ENCODE peak calls at places on chromosome 11, in eight cellular contexts. U is stimulated activated CD4-positive, alpha-beta T cell treated with anti-CD3 and anti-CD28 coated beads, Interleukin-1b, Interleukin-23, amount 100 ng/mL, for 24 hours; K is non-pigmented ciliary epithelial cell; I is fibroblast of the conjunctiva; W is GM12891; R is C1 segment of cervical spinal cord; H is central memory CD4-positive, alpha-beta T cell; N is NCI-H2081. A is an unnamed sample.

GRCh38 chr11:79110796-79111195 is 330.0 kb downstream of the TENM4 start:
- DNase-seq in U (no peak), K (no peak), I (no peak), W (no peak), R (no peak), H (no peak), N (no peak), A (no peak)

GRCh38 chr11:123363556-123363955 is 66.5 kb upstream of the GRAMD1B start:
- DNase-seq in U (no peak), K (no peak), I (no peak), W (no peak), R (no peak), H (no peak), N (no peak), A (no peak)

GRCh38 chr11:10807629-10808552 is 835 bp downstream of the EIF4G2 start:
- DNase-seq in U (peak; percentile 29), K (no peak), I (no peak), W (no peak), R (peak; percentile 72), H (peak; percentile 48), N (peak; percentile 42), A (peak; percentile 72)

GRCh38 chr11:83070044-83070877 is 1.4 kb downstream of the RAB30 start:
- DNase-seq in U (no peak), K (no peak), I (peak; percentile 64), W (no peak), R (no peak), H (no peak), N (no peak), A (no peak)

GRCh38 chr11:16350125-16350524 is 6.2 kb downstream of the SOX6 start:
- DNase-seq in U (no peak), K (no peak), I (no peak), W (no peak), R (no peak), H (no peak), N (no peak), A (no peak)

GRCh38 chr11:32583451-32584271 is at the start of gene EIF3M:
- DNase-seq in U (peak; percentile 92), K (peak; percentile 79), I (peak; percentile 95), W (peak; percentile 81), R (peak; percentile 91), H (peak; percentile 94), N (peak; percentile 95), A (peak; percentile 98)

GRCh38 chr11:69918938-69919650 is 99.9 kb upstream of the FGF3 start:
- DNase-seq in U (peak; percentile 29), K (no peak), I (peak; percentile 22), W (peak; percentile 89), R (peak; percentile 11), H (peak; percentile 44), N (peak; percentile 32), A (peak; percentile 75)

GRCh38 chr11:112225753-112226061 is 521 bp upstream of the PTS start:
- DNase-seq in U (no peak), K (no peak), I (no peak), W (no peak), R (no peak), H (no peak), N (no peak), A (peak; percentile 84)

GRCh38 chr11:115409691-115410220 is 94.5 kb downstream of the CADM1 start:
- DNase-seq in U (no peak), K (no peak), I (no peak), W (no peak), R (peak; percentile 15), H (no peak), N (peak; percentile 91), A (no peak)

GRCh38 chr11:93606721-93607120 is 54.8 kb upstream of the CEP295 start:
- DNase-seq in U (no peak), K (no peak), I (no peak), W (no peak), R (no peak), H (no peak), N (no peak), A (no peak)

GRCh38 chr11:70071996-70072395 is 6.1 kb upstream of the ANO1 start:
- DNase-seq in U (no peak), K (no peak), I (no peak), W (no peak), R (no peak), H (no peak), N (no peak), A (peak; percentile 32)

GRCh38 chr11:130670200-130670599 is 221.8 kb downstream of the ADAMTS15 start:
- DNase-seq in U (no peak), K (no peak), I (no peak), W (no peak), R (no peak), H (no peak), N (no peak), A (no peak)

GRCh38 chr11:64021742-64022067 is 14.0 kb upstream of the FLRT1 start:
- DNase-seq in U (no peak), K (no peak), I (no peak), W (no peak), R (no peak), H (no peak), N (no peak), A (no peak)

GRCh38 chr11:62501432-62501891 is 45.1 kb downstream of the AHNAK start:
- DNase-seq in U (no peak), K (no peak), I (no peak), W (no peak), R (peak; percentile 81), H (no peak), N (no peak), A (peak; percentile 82)

GRCh38 chr11:8011981-8012444 is 24.9 kb downstream of the EIF3F start:
- DNase-seq in U (no peak), K (peak; percentile 76), I (no peak), W (no peak), R (peak; percentile 13), H (no peak), N (no peak), A (no peak)

GRCh38 chr11:30046211-30046945 is 29.5 kb upstream of the KCNA4 start:
- DNase-seq in U (no peak), K (no peak), I (no peak), W (peak; percentile 3), R (no peak), H (no peak), N (no peak), A (no peak)

GRCh38 chr11:86388198-86388597 is 13.5 kb downstream of the CCDC81 start:
- DNase-seq in U (no peak), K (no peak), I (no peak), W (no peak), R (no peak), H (no peak), N (no peak), A (no peak)